ENCODE peak calls at places on chromosomes 13 and 19, in six cellular contexts. One of them, this sample, is unnamed.

GRCh38 chr19:39127812-39128510 is 2.4 kb downstream of the PAK4 start:
- DNase-seq in ascending aorta: no peak
- DNase-seq in kidney: no peak
- DNase-seq in vagina: no peak
- DNase-seq in Calu3: peak; percentile 35
- DNase-seq in activated T-helper 1 cell treated with anti-CD3 and anti-CD28 coated beads, Interleukin-2, amount 50 U/mL, for 16 hours: no peak
- DNase-seq in this sample: no peak

GRCh38 chr19:3281026-3281425 is 56.6 kb downstream of the CELF5 start:
- DNase-seq in activated T-helper 1 cell treated with anti-CD3 and anti-CD28 coated beads, Interleukin-2, amount 50 U/mL, for 16 hours: no peak
- DNase-seq in kidney: no peak
- DNase-seq in vagina: no peak
- DNase-seq in ascending aorta: no peak
- DNase-seq in Calu3: no peak
- DNase-seq in this sample: no peak

GRCh38 chr13:26679945-26680516 is 80.6 kb downstream of the GPR12 start:
- DNase-seq in kidney: no peak
- DNase-seq in ascending aorta: no peak
- DNase-seq in vagina: no peak
- DNase-seq in activated T-helper 1 cell treated with anti-CD3 and anti-CD28 coated beads, Interleukin-2, amount 50 U/mL, for 16 hours: no peak
- DNase-seq in Calu3: no peak
- DNase-seq in this sample: no peak

GRCh38 chr19:10219678-10220077 is 11.5 kb downstream of the S1PR2 start:
- DNase-seq in Calu3: peak; percentile 41
- DNase-seq in activated T-helper 1 cell treated with anti-CD3 and anti-CD28 coated beads, Interleukin-2, amount 50 U/mL, for 16 hours: no peak
- DNase-seq in vagina: no peak
- DNase-seq in kidney: no peak
- DNase-seq in ascending aorta: no peak
- DNase-seq in this sample: no peak

GRCh38 chr13:111328111-111328802 is 7.8 kb downstream of the TEX29 start:
- DNase-seq in activated T-helper 1 cell treated with anti-CD3 and anti-CD28 coated beads, Interleukin-2, amount 50 U/mL, for 16 hours: no peak
- DNase-seq in kidney: peak; percentile 66
- DNase-seq in ascending aorta: no peak
- DNase-seq in vagina: peak; percentile 61
- DNase-seq in Calu3: no peak
- DNase-seq in this sample: no peak

GRCh38 chr13:50796463-50796862 is 47.0 kb downstream of the DLEU7 start:
- DNase-seq in Calu3: no peak
- DNase-seq in activated T-helper 1 cell treated with anti-CD3 and anti-CD28 coated beads, Interleukin-2, amount 50 U/mL, for 16 hours: no peak
- DNase-seq in vagina: no peak
- DNase-seq in kidney: no peak
- DNase-seq in ascending aorta: no peak
- DNase-seq in this sample: no peak

GRCh38 chr13:34458756-34459462 is 483.2 kb upstream of the NBEA start:
- DNase-seq in ascending aorta: no peak
- DNase-seq in kidney: no peak
- DNase-seq in Calu3: no peak
- DNase-seq in vagina: no peak
- DNase-seq in activated T-helper 1 cell treated with anti-CD3 and anti-CD28 coated beads, Interleukin-2, amount 50 U/mL, for 16 hours: no peak
- DNase-seq in this sample: peak; percentile 18

GRCh38 chr19:52880895-52881389 is 16.5 kb downstream of the ZNF320 start:
- DNase-seq in activated T-helper 1 cell treated with anti-CD3 and anti-CD28 coated beads, Interleukin-2, amount 50 U/mL, for 16 hours: no peak
- DNase-seq in kidney: no peak
- DNase-seq in vagina: no peak
- DNase-seq in Calu3: no peak
- DNase-seq in ascending aorta: no peak
- DNase-seq in this sample: no peak

GRCh38 chr19:17323973-17324327 is 10.7 kb downstream of the ANO8 start:
- DNase-seq in ascending aorta: no peak
- DNase-seq in kidney: no peak
- DNase-seq in Calu3: no peak
- DNase-seq in vagina: no peak
- DNase-seq in activated T-helper 1 cell treated with anti-CD3 and anti-CD28 coated beads, Interleukin-2, amount 50 U/mL, for 16 hours: no peak
- DNase-seq in this sample: no peak

GRCh38 chr13:33134213-33134612 is 118.0 kb downstream of the KL start:
- DNase-seq in ascending aorta: no peak
- DNase-seq in Calu3: no peak
- DNase-seq in vagina: no peak
- DNase-seq in activated T-helper 1 cell treated with anti-CD3 and anti-CD28 coated beads, Interleukin-2, amount 50 U/mL, for 16 hours: no peak
- DNase-seq in kidney: no peak
- DNase-seq in this sample: no peak

GRCh38 chr19:4061683-4062575 is 4.8 kb downstream of the ZBTB7A start:
- DNase-seq in kidney: peak; percentile 92
- DNase-seq in activated T-helper 1 cell treated with anti-CD3 and anti-CD28 coated beads, Interleukin-2, amount 50 U/mL, for 16 hours: no peak
- DNase-seq in Calu3: peak; percentile 81
- DNase-seq in ascending aorta: no peak
- DNase-seq in vagina: no peak
- DNase-seq in this sample: no peak

GRCh38 chr13:40445557-40445990 is 220.9 kb downstream of the FOXO1 start:
- DNase-seq in Calu3: no peak
- DNase-seq in vagina: no peak
- DNase-seq in activated T-helper 1 cell treated with anti-CD3 and anti-CD28 coated beads, Interleukin-2, amount 50 U/mL, for 16 hours: no peak
- DNase-seq in kidney: peak; percentile 94
- DNase-seq in ascending aorta: peak; percentile 17
- DNase-seq in this sample: peak; percentile 42

GRCh38 chr13:68428292-68428691 is 1198.2 kb upstream of the PCDH9 start:
- DNase-seq in vagina: no peak
- DNase-seq in Calu3: no peak
- DNase-seq in kidney: no peak
- DNase-seq in ascending aorta: no peak
- DNase-seq in activated T-helper 1 cell treated with anti-CD3 and anti-CD28 coated beads, Interleukin-2, amount 50 U/mL, for 16 hours: no peak
- DNase-seq in this sample: no peak

GRCh38 chr19:4575978-4576933 is 16.8 kb upstream of the SEMA6B start:
- DNase-seq in Calu3: peak; percentile 72
- DNase-seq in kidney: peak; percentile 85
- DNase-seq in vagina: no peak
- DNase-seq in activated T-helper 1 cell treated with anti-CD3 and anti-CD28 coated beads, Interleukin-2, amount 50 U/mL, for 16 hours: peak; percentile 48
- DNase-seq in ascending aorta: no peak
- DNase-seq in this sample: peak; percentile 68

GRCh38 chr19:39199025-39199424 is 2.3 kb downstream of the NCCRP1 start:
- DNase-seq in activated T-helper 1 cell treated with anti-CD3 and anti-CD28 coated beads, Interleukin-2, amount 50 U/mL, for 16 hours: no peak
- DNase-seq in Calu3: no peak
- DNase-seq in kidney: peak; percentile 92
- DNase-seq in vagina: no peak
- DNase-seq in ascending aorta: no peak
- DNase-seq in this sample: no peak

GRCh38 chr13:50390503-50391248 is 375.4 kb downstream of the KCNRG start:
- DNase-seq in ascending aorta: no peak
- DNase-seq in activated T-helper 1 cell treated with anti-CD3 and anti-CD28 coated beads, Interleukin-2, amount 50 U/mL, for 16 hours: no peak
- DNase-seq in vagina: no peak
- DNase-seq in kidney: no peak
- DNase-seq in Calu3: no peak
- DNase-seq in this sample: no peak

GRCh38 chr19:11209892-11210655 is 12.7 kb upstream of the KANK2 start:
- DNase-seq in kidney: no peak
- DNase-seq in activated T-helper 1 cell treated with anti-CD3 and anti-CD28 coated beads, Interleukin-2, amount 50 U/mL, for 16 hours: no peak
- DNase-seq in Calu3: no peak
- DNase-seq in vagina: no peak
- DNase-seq in ascending aorta: no peak
- DNase-seq in this sample: no peak

GRCh38 chr19:18202759-18203407 is 959 bp downstream of the RAB3A start:
- DNase-seq in vagina: no peak
- DNase-seq in kidney: peak; percentile 86
- DNase-seq in activated T-helper 1 cell treated with anti-CD3 and anti-CD28 coated beads, Interleukin-2, amount 50 U/mL, for 16 hours: no peak
- DNase-seq in ascending aorta: no peak
- DNase-seq in Calu3: no peak
- DNase-seq in this sample: no peak

GRCh38 chr19:54100560-54100959 is at the start of gene OSCAR:
- DNase-seq in activated T-helper 1 cell treated with anti-CD3 and anti-CD28 coated beads, Interleukin-2, amount 50 U/mL, for 16 hours: no peak
- DNase-seq in kidney: peak; percentile 65
- DNase-seq in ascending aorta: no peak
- DNase-seq in Calu3: no peak
- DNase-seq in vagina: no peak
- DNase-seq in this sample: no peak

GRCh38 chr13:51357928-51358595 is 18.6 kb downstream of the SERPINE3 start:
- DNase-seq in Calu3: no peak
- DNase-seq in kidney: no peak
- DNase-seq in vagina: no peak
- DNase-seq in ascending aorta: no peak
- DNase-seq in activated T-helper 1 cell treated with anti-CD3 and anti-CD28 coated beads, Interleukin-2, amount 50 U/mL, for 16 hours: no peak
- DNase-seq in this sample: no peak